ENCODE peak calls at places on chromosomes 1 and 21, in four cellular contexts. F is WTC11, U is K562, M is HepG2. E is an unnamed sample.

GRCh38 chr1:199155166-199156033 is 516.6 kb downstream of the PTPRC start:
- DNase-seq in F (no peak), U (no peak), M (no peak), E (no peak)

GRCh38 chr21:40074710-40075109 is 207.5 kb downstream of the PCP4 start:
- DNase-seq in F (no peak), U (no peak), M (no peak), E (no peak)

GRCh38 chr1:106173101-106173500 is 883.4 kb upstream of the PRMT6 start:
- DNase-seq in F (no peak), U (no peak), M (no peak), E (no peak)

GRCh38 chr1:64161347-64162080 is 41.9 kb upstream of the UBE2U start:
- DNase-seq in F (no peak), U (no peak), M (no peak), E (no peak)

GRCh38 chr1:54803761-54804470 is 2.8 kb upstream of the TTC22 start:
- DNase-seq in F (no peak), U (no peak), M (no peak), E (no peak)

GRCh38 chr1:156622581-156623297 is 3.5 kb downstream of the HAPLN2 start:
- DNase-seq in F (no peak), U (no peak), M (no peak), E (no peak)

GRCh38 chr1:226046240-226046639 is 16.3 kb upstream of the H3-3A start:
- DNase-seq in F (no peak), U (no peak), M (peak; percentile 73), E (no peak)

GRCh38 chr1:218772575-218772974 is 401.1 kb upstream of the LYPLAL1 start:
- DNase-seq in F (no peak), U (no peak), M (no peak), E (no peak)

GRCh38 chr1:184771190-184771691 is 16.6 kb upstream of the EDEM3 start:
- DNase-seq in F (no peak), U (peak; percentile 96), M (no peak), E (no peak)

GRCh38 chr1:61639218-61639617 is 85.7 kb downstream of the TM2D1 start:
- DNase-seq in F (no peak), U (no peak), M (no peak), E (no peak)

GRCh38 chr1:73910466-73910865 is 287.5 kb downstream of the LRRIQ3 start:
- DNase-seq in F (no peak), U (no peak), M (no peak), E (no peak)

GRCh38 chr1:36565576-36566501 is 83.1 kb upstream of the CSF3R start:
- DNase-seq in F (no peak), U (no peak), M (no peak), E (no peak)

GRCh38 chr1:36446261-36446660 is 4.0 kb downstream of the OSCP1 start:
- DNase-seq in F (peak; percentile 62), U (peak; percentile 83), M (peak; percentile 34), E (peak; percentile 59)

GRCh38 chr1:15739745-15740144 is 2.6 kb upstream of the TMEM82 start:
- DNase-seq in F (peak; percentile 45), U (peak; percentile 32), M (no peak), E (no peak)

GRCh38 chr1:15737324-15738319 is 1.6 kb downstream of the SLC25A34 start:
- DNase-seq in F (no peak), U (no peak), M (no peak), E (no peak)

GRCh38 chr1:15739259-15739658 is 3.0 kb upstream of the TMEM82 start:
- DNase-seq in F (no peak), U (no peak), M (no peak), E (no peak)

GRCh38 chr1:15736666-15737229 is 690 bp downstream of the SLC25A34 start:
- DNase-seq in F (no peak), U (no peak), M (no peak), E (no peak)

DNA sequence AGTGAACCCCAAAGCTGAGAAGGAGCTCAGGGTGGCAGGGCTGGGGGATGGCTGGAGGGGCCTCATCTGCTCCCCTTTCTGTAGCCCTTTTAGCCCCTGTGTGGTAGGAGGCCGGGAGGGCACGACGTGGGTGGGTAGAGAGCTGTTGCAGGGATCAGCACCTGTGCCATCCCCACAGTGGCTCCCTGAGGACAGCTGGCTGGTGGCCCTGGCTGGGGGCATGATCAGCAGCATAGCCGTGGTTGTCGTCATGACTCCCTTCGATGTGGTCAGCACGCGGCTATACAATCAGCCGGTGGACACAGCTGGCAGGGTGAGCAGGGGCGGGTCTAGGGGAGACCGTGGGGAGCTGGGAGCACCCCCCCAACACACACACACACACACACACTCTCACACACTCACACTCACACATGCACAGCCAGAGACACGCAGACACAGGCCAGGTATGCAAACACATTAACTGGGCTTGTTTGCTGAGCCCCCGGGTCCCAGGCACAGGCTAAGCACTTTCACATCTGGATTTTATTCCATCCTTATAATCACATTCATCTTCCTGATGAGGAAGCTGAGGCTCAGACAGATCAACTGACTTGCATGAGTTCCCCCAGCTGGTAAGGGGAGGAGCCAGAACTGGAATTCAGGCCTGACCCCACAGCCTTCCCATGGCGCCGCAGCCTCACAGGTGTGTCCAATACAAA is 2.5 kb downstream of the SLC25A34 start:
- DNase-seq in F (no peak), U (no peak), M (no peak), E (peak; percentile 84)
- TF ChIP-seq FOXJ3 in F (no peak), U (no peak), M (no peak), E (peak; percentile 18)

GRCh38 chr1:174911626-174912025 is 88.1 kb upstream of the CACYBP start:
- DNase-seq in F (no peak), U (no peak), M (no peak), E (no peak)

GRCh38 chr1:174913225-174913903 is 86.4 kb upstream of the CACYBP start:
- DNase-seq in F (no peak), U (peak; percentile 35), M (no peak), E (no peak)

GRCh38 chr1:174916846-174917245 is 82.9 kb upstream of the CACYBP start:
- DNase-seq in F (no peak), U (no peak), M (no peak), E (no peak)

DNA sequence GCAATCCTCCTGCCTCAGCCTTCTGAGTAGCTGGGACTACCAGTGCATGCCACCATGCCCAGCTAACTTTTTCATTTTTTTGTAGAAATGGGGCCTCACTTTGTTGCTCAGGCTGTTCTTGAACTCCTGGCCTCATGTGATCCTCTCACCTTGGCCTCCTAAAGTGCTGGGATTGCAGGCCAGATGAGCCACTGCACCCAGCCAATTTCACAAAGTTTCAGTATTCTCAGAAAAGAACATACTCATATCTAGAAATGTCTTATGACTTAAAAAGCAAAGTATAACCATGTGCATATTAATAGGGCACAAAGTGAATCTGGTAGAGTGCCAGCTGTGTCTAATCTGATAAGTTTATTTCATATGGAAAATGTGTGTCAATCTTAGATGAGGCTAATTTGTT is 87.5 kb upstream of the CACYBP start:
- DNase-seq in F (no peak), U (no peak), M (no peak), E (no peak)
- TF ChIP-seq USF2 in F (no peak), U (no peak), M (no peak), E (no peak)

DNA sequence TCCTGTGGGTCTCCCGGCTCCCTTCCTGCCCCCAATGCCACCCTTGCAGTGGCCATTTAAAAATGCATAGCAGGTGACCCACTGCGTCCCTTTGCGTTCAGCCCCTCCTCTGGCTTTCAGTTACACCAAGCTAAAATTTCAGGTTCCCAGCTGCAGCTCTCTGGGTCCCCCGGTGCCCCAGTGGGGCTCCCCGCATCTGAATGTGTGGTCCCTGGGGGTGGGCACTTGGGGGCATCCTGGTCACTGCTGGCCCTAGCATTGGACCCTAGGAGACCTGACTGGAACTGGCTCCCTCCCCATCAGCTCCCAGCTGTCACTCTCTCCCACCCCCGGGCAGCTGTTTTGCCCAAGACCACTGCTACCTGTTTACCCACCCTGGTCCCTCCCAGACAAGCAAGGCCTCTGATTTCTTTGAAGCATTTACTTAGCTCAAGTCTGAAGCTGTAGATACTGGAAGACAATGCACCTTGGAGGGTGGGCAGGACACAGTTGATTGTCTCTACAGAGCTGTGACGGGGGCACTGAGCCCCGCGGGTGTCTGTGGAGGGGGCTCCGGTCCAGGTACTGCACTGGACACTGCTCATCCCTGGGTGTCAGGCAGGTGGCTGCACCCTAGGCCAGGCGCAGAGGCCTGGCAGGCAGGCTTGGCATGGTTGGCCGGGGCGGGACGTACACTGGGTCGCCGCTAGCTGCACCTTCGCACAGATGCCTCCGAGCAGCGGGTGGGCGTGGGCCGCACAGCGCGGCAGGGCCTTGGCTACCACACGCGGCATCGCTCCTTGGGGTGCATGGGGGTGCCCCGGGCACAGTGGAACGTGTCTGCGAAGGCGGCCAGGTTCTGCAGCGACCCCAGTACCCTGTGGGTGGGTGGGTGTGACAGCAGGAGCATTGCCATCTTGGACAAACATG is 3.9 kb downstream of the PRXL2B start:
- DNase-seq in F (no peak), U (no peak), M (no peak), E (peak; percentile 15)
- TF ChIP-seq FOXJ3 in F (no peak), U (no peak), M (no peak), E (no peak)

GRCh38 chr1:229360417-229360816 is 17.6 kb upstream of the CCSAP start:
- DNase-seq in F (no peak), U (no peak), M (no peak), E (no peak)
- TF ChIP-seq USF2 in F (no peak), U (no peak), M (no peak), E (no peak)

DNA sequence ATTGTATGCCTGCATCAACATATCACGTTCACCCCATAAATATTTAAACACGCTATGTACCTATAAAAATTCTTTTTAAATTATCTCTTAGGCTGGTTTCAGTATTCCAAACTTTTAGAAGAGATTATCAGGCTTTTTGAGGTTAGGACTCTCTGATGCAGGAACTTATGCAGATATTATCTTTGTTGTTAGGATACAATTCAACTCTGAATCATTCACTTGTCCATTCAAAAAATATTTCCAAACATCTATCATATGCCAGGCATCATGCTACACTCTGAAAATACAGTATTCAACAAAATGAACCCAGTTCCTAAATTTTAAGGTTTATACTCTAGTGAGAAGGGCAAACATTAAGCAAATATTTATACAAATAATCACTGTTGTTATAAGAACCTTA is 40.5 kb downstream of the ASH1L start:
- DNase-seq in F (no peak), U (no peak), M (no peak), E (no peak)
- TF ChIP-seq FOXJ3 in F (no peak), U (no peak), M (no peak), E (no peak)

GRCh38 chr1:72178266-72178665 is 104.1 kb downstream of the NEGR1 start:
- DNase-seq in F (no peak), U (no peak), M (no peak), E (no peak)
- TF ChIP-seq USF2 in F (no peak), U (no peak), M (no peak), E (no peak)

GRCh38 chr1:175221548-175222175 is 29.1 kb upstream of the KIAA0040 start:
- DNase-seq in F (peak; percentile 63), U (peak; percentile 43), M (no peak), E (no peak)
- TF ChIP-seq FOXJ3 in F (no peak), U (no peak), M (no peak), E (no peak)

E was measured in SK-N-SH.